ENCODE peak calls at places on chromosomes 16 and 17, in ten cellular contexts. G is IMR-90, I is sigmoid colon, Z is GM12878, Y is astrocyte of the cerebellum, W is left ventricle myocardium inferior, U is tibial nerve, V is mammary epithelial cell, F is SK-N-SH, H is pancreas. M is an unnamed sample.

GRCh38 chr17:39800540-39800939 is 62.8 kb downstream of the GRB7 start:
- DNase-seq in G (no peak), I (no peak), Z (peak; percentile 77), Y (no peak), W (no peak), U (no peak), V (peak; percentile 78), F (no peak), H (no peak), M (no peak)

GRCh38 chr16:29972500-29972899 is 1.2 kb upstream of the TAOK2 start:
- DNase-seq in G (no peak), I (no peak), Z (no peak), Y (no peak), W (no peak), U (no peak), V (no peak), F (no peak), H (no peak), M (no peak)

GRCh38 chr17:29095439-29095838 is 52.5 kb downstream of the PIPOX start:
- DNase-seq in G (no peak), I (no peak), Z (no peak), Y (no peak), W (no peak), U (no peak), V (no peak), F (no peak), H (no peak), M (no peak)

GRCh38 chr17:47698749-47699535 is 5.0 kb downstream of the TBKBP1 start:
- DNase-seq in G (peak; percentile 29), I (peak; percentile 74), Z (no peak), Y (no peak), W (peak; percentile 55), U (peak; percentile 59), V (peak; percentile 33), F (peak; percentile 98), H (no peak), M (no peak)

GRCh38 chr17:20315821-20316220 is 151.5 kb downstream of the LGALS9B start:
- DNase-seq in G (peak; percentile 4), I (no peak), Z (no peak), Y (no peak), W (no peak), U (no peak), V (no peak), F (no peak), H (no peak), M (no peak)

GRCh38 chr17:78401246-78401645 is 22.8 kb downstream of the PGS1 start:
- DNase-seq in G (peak; percentile 31), I (no peak), Z (no peak), Y (no peak), W (no peak), U (no peak), V (peak; percentile 85), F (no peak), H (no peak), M (no peak)

GRCh38 chr17:58822148-58823050 is 66.7 kb downstream of the PPM1E start:
- DNase-seq in G (no peak), I (no peak), Z (no peak), Y (no peak), W (no peak), U (no peak), V (no peak), F (peak; percentile 40), H (no peak), M (no peak)

GRCh38 chr16:67537270-67537635 is 8.6 kb downstream of the RIPOR1 start:
- DNase-seq in G (peak; percentile 36), I (peak; percentile 87), Z (no peak), Y (no peak), W (peak; percentile 79), U (no peak), V (no peak), F (peak; percentile 85), H (no peak), M (no peak)

GRCh38 chr17:45288825-45289224 is 26.9 kb upstream of the SPATA32 start:
- DNase-seq in G (no peak), I (peak; percentile 92), Z (no peak), Y (peak; percentile 49), W (peak; percentile 56), U (no peak), V (no peak), F (no peak), H (peak; percentile 65), M (no peak)

GRCh38 chr16:68778551-68779231 is 41.6 kb downstream of the CDH1 start:
- DNase-seq in G (no peak), I (no peak), Z (no peak), Y (no peak), W (no peak), U (no peak), V (peak; percentile 74), F (no peak), H (peak; percentile 88), M (no peak)

GRCh38 chr17:49600949-49601348 is 25.3 kb downstream of the NXPH3 start:
- DNase-seq in G (no peak), I (no peak), Z (no peak), Y (no peak), W (no peak), U (no peak), V (no peak), F (no peak), H (no peak), M (no peak)

GRCh38 chr16:57202095-57202886 is 16.2 kb downstream of the RSPRY1 start:
- DNase-seq in G (no peak), I (no peak), Z (no peak), Y (no peak), W (no peak), U (no peak), V (no peak), F (no peak), H (no peak), M (no peak)

GRCh38 chr16:77437859-77438258 is 3.0 kb upstream of the ADAMTS18 start:
- DNase-seq in G (no peak), I (no peak), Z (no peak), Y (peak; percentile 40), W (no peak), U (no peak), V (no peak), F (no peak), H (no peak), M (no peak)

GRCh38 chr16:12187939-12188673 is 211.6 kb downstream of the SNX29 start:
- DNase-seq in G (no peak), I (no peak), Z (no peak), Y (no peak), W (no peak), U (no peak), V (no peak), F (no peak), H (no peak), M (peak; percentile 74)

GRCh38 chr17:74372426-74372825 is 5.1 kb downstream of the GPR142 start:
- DNase-seq in G (no peak), I (no peak), Z (no peak), Y (no peak), W (no peak), U (no peak), V (no peak), F (no peak), H (no peak), M (no peak)

GRCh38 chr16:86019446-86020047 is 120.6 kb downstream of the IRF8 start:
- DNase-seq in G (no peak), I (peak; percentile 41), Z (no peak), Y (no peak), W (no peak), U (no peak), V (no peak), F (no peak), H (no peak), M (no peak)

DNA sequence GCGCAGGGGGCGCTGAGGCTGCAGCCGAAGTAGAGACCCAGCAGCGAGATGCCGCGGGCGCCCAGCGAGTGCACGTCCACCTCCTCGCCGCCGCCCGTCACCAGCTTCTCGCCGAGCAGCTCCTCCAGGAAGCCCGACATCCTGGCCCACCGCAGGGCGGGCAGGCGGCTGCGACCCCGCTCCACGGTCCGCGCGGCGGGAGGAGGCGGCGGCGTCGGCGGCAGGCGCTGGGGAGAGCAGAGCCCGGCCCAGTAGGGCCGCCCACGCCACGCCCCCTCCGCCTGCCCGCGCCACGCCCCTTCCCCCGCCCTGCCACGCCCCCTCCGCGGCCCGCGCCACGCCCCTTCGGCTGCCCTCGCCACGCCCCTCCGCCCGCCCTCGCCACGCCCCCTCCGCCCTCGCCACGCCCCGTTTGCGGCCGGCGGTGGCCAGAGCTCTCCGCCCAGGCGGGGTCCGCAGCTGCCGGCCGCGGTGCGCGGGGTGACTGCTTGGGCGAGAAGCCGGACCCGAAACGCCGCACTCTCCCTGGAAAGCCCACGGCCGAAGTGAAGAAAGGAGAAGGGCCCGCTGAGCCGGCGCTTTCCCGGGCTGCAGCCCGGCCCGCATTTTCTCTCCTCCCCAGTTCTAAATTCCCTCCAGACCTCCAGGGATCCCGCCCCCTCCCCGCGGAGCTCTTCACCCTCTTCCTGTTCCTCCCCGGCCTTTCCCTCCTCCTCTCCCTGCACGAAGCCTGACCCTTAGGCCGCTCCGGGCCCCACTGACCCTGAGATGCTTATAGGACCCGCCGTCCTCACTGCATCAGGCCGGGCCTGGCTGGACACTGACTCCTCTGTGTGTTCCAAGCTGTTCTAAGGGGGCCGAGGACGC is at the start of gene NXN:
- DNase-seq in G (peak; percentile 65), I (peak; percentile 94), Z (no peak), Y (no peak), W (peak; percentile 89), U (peak; percentile 74), V (peak; percentile 71), F (peak; percentile 99), H (peak; percentile 76), M (no peak)
- TF ChIP-seq CTCF in G (peak; percentile 37), I (peak; percentile 13), Z (no peak), Y (peak; percentile 20), W (peak; percentile 41), U (no peak), V (peak; percentile 43), F (peak; percentile 34), H (no peak), M (no peak)

DNA sequence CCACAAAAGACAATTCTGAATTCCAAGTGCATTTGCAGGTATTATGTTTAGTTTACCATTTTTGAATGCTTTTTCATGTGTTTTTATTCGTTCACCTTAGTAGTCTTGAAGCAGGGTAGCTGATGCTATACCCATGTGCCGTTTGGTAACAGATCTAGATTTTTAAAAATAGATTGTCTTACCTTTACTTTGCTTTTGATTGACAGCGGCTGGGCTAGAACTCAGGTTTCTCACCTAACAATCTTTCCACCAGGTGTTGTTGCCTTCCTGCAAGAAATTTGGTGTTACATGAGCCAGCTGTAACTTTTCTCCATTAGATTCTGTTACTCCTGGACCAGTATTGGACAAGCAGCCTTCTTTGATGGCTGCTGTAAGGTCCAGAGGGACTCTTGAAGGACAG is 1.5 kb upstream of the FTSJ3 start:
- DNase-seq in G (no peak), I (no peak), Z (no peak), Y (no peak), W (no peak), U (no peak), V (no peak), F (no peak), H (no peak), M (no peak)
- H3K4me3 ChIP-seq in G (no peak overlapping the region), I (no peak overlapping the region), Z (peak overlapping the region; percentile 83), Y (peak overlapping the region; percentile 98), W (peak overlapping the region; percentile 98), U (no peak overlapping the region), V (no peak overlapping the region), F (peak overlapping the region; percentile 94), H (no peak overlapping the region), M (no peak overlapping the region)

GRCh38 chr17:13827118-13827517 is 225.4 kb upstream of the HS3ST3A1 start:
- DNase-seq in G (no peak), I (no peak), Z (no peak), Y (no peak), W (no peak), U (no peak), V (no peak), F (no peak), H (no peak), M (no peak)
- TF ChIP-seq CTCF in G (no peak), I (no peak), Z (no peak), Y (no peak), W (no peak), U (no peak), V (no peak), F (no peak), H (no peak), M (no peak)

GRCh38 chr16:49528564-49529150 is 155.1 kb downstream of the C16orf78 start:
- DNase-seq in G (no peak), I (no peak), Z (no peak), Y (no peak), W (no peak), U (no peak), V (no peak), F (peak; percentile 48), H (no peak), M (no peak)
- H3K4me3 ChIP-seq in G (peak overlapping the region; percentile 16), I (peak overlapping the region; percentile 36), Z (peak overlapping the region; percentile 3), Y (peak overlapping the region; percentile 29), W (peak overlapping the region; percentile 57), U (peak overlapping the region; percentile 29), V (no peak overlapping the region), F (peak overlapping the region; percentile 26), H (no peak overlapping the region), M (no peak overlapping the region)

M was measured in epithelial cell of proximal tubule.